ENCODE peak calls at places on chromosomes 3 and 15, in five cellular contexts. N is IMR-90, R is neuronal stem cell, K is H1, U is trophoblast cell. B is an unnamed sample.

GRCh38 chr15:52021892-52022540 is 3.0 kb downstream of the MAPK6 start:
- DNase-seq in N (no peak), R (no peak), K (no peak), U (no peak), B (no peak)

GRCh38 chr3:81300324-81300927 is 461.0 kb downstream of the GBE1 start:
- DNase-seq in N (no peak), R (no peak), K (no peak), U (no peak), B (no peak)

GRCh38 chr15:34109775-34110663 is 8.1 kb downstream of the PGBD4 start:
- DNase-seq in N (peak), R (no peak), K (no peak), U (peak), B (peak)

GRCh38 chr3:49461443-49462171 is 8.5 kb upstream of the DAG1 start:
- DNase-seq in N (peak), R (no peak), K (peak), U (peak), B (peak)

GRCh38 chr3:2992534-2992933 is 117.6 kb downstream of the IL5RA start:
- DNase-seq in N (no peak), R (no peak), K (no peak), U (no peak), B (peak)

GRCh38 chr3:111915905-111916304 is 56.8 kb downstream of the PHLDB2 start:
- DNase-seq in N (no peak), R (no peak), K (no peak), U (no peak), B (no peak)

GRCh38 chr15:80736571-80736970 is 41.5 kb downstream of the ABHD17C start:
- DNase-seq in N (peak), R (no peak), K (no peak), U (no peak), B (peak)

GRCh38 chr3:31240894-31241293 is 291.8 kb upstream of the STT3B start:
- DNase-seq in N (no peak), R (no peak), K (no peak), U (no peak), B (no peak)

GRCh38 chr15:45338417-45338816 is 39.9 kb downstream of the GATM start:
- DNase-seq in N (no peak), R (no peak), K (no peak), U (no peak), B (no peak)

GRCh38 chr3:164620423-164620822 is 457.9 kb downstream of the SI start:
- DNase-seq in N (no peak), R (no peak), K (no peak), U (no peak), B (peak)

GRCh38 chr15:92091155-92091734 is 237.7 kb downstream of the SLCO3A1 start:
- DNase-seq in N (peak), R (peak), K (no peak), U (peak), B (no peak)

GRCh38 chr3:25555695-25556094 is 109.0 kb downstream of the TOP2B start:
- DNase-seq in N (no peak), R (no peak), K (no peak), U (no peak), B (no peak)

GRCh38 chr3:23276913-23277658 is 74.0 kb downstream of the UBE2E2 start:
- DNase-seq in N (no peak), R (no peak), K (no peak), U (no peak), B (no peak)

GRCh38 chr3:180102134-180102533 is 65.4 kb upstream of the PEX5L start:
- DNase-seq in N (no peak), R (peak), K (peak), U (no peak), B (no peak)

GRCh38 chr3:122314467-122314866 is 10.6 kb upstream of the CSTA start:
- DNase-seq in N (peak), R (no peak), K (no peak), U (peak), B (no peak)

GRCh38 chr3:88235102-88235501 is 85.3 kb downstream of the C3orf38 start:
- DNase-seq in N (no peak), R (no peak), K (no peak), U (no peak), B (peak)

GRCh38 chr15:93270937-93271472 is 182.0 kb upstream of the RGMA start:
- DNase-seq in N (no peak), R (no peak), K (no peak), U (no peak), B (no peak)

GRCh38 chr3:66816110-66816761 is 181.9 kb upstream of the KBTBD8 start:
- DNase-seq in N (peak), R (peak), K (peak), U (no peak), B (peak)

GRCh38 chr3:131221731-131222130 is 159.8 kb upstream of the NUDT16 start:
- DNase-seq in N (peak), R (no peak), K (no peak), U (peak), B (peak)

GRCh38 chr3:160928183-160928718 is 172.2 kb downstream of the PPM1L start:
- DNase-seq in N (no peak), R (no peak), K (no peak), U (no peak), B (no peak)

GRCh38 chr3:56787784-56788256 is 13.9 kb downstream of the ARHGEF3 start:
- DNase-seq in N (no peak), R (no peak), K (no peak), U (no peak), B (no peak)

GRCh38 chr3:126540946-126541627 is 17.1 kb downstream of the CHST13 start:
- DNase-seq in N (no peak), R (no peak), K (no peak), U (no peak), B (no peak)

GRCh38 chr3:124200336-124200901 is 208.5 kb upstream of the ROPN1 start:
- DNase-seq in N (peak), R (no peak), K (no peak), U (no peak), B (no peak)

GRCh38 chr3:56667973-56668579 is 15.0 kb downstream of the TASOR start:
- DNase-seq in N (no peak), R (no peak), K (no peak), U (no peak), B (no peak)

GRCh38 chr3:51390186-51390585 is 899 bp upstream of the RBM15B start:
- DNase-seq in N (no peak), R (no peak), K (no peak), U (no peak), B (no peak)

GRCh38 chr3:51390600-51391074 is 448 bp upstream of the RBM15B start:
- DNase-seq in N (no peak), R (no peak), K (no peak), U (no peak), B (no peak)

GRCh38 chr3:51391075-51391565 is at the start of gene RBM15B:
- DNase-seq in N (peak), R (peak), K (peak), U (peak), B (peak)

GRCh38 chr3:51388286-51389029 is 2.6 kb upstream of the RBM15B start:
- DNase-seq in N (peak), R (no peak), K (no peak), U (peak), B (peak)

DNA sequence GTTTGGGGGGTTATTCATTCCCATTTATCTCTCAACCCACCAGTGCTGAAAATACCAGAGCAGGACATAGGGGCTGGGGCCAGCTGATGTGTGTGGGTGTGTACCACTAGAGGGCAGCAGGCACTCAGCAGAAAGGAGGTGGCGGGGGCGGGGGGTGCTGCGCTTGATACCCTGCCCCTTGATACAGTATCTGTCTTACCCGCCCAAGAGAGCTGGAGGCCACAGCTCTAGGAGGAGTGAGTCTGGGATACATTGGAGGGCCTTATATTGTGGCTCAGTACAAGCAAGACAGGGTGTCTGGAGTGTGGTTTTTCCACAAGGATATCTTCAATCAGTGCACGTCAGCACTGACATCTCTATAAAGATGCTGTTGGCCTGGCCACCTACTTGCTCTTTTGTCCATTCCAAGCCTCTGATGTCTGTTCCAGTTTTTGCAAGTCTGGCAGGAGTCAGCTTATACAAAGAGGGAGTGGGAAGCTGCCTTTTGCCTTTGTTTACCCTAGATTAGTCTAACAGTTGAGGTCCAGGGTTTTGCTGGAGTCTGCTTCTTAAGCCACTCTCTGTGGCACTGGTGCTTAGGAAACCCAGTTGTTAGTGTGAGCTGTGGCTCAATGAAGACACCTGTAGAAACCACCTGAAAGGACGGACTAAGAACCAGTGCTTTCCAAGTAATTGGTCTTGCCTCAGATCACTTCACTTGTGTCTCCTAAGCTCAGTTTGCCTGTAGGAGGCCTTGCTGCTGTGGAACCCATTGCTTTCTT is 1.5 kb upstream of the RBM15B start:
- DNase-seq in N (peak), R (no peak), K (no peak), U (peak), B (peak)
- H4K91ac ChIP-seq in N (no peak), R (no peak), K (no peak), U (no peak), B (no peak)

GRCh38 chr3:85890043-85890555 is 931.3 kb downstream of the CADM2 start:
- DNase-seq in N (no peak), R (no peak), K (no peak), U (no peak), B (no peak)
- H2BK5ac ChIP-seq in N (no peak), R (no peak), K (no peak), U (no peak), B (no peak)

GRCh38 chr3:94179059-94179458 is 116.2 kb downstream of the NSUN3 start:
- DNase-seq in N (no peak), R (no peak), K (no peak), U (no peak), B (no peak)

GRCh38 chr3:94172695-94173310 is 109.9 kb downstream of the NSUN3 start:
- DNase-seq in N (no peak), R (no peak), K (no peak), U (no peak), B (no peak)

GRCh38 chr3:94173667-94174434 is 111.0 kb downstream of the NSUN3 start:
- DNase-seq in N (peak), R (no peak), K (no peak), U (no peak), B (no peak)

GRCh38 chr3:94175677-94176076 is 112.8 kb downstream of the NSUN3 start:
- DNase-seq in N (no peak), R (no peak), K (no peak), U (no peak), B (no peak)

GRCh38 chr3:94176886-94177285 is 114.0 kb downstream of the NSUN3 start:
- DNase-seq in N (no peak), R (no peak), K (no peak), U (no peak), B (no peak)
- H3K4me3 ChIP-seq in N (no peak), R (no peak), K (no peak), U (no peak), B (no peak)

GRCh38 chr3:10248984-10249748 is 907 bp downstream of the TATDN2 start:
- DNase-seq in N (peak), R (peak), K (no peak), U (no peak), B (peak)

GRCh38 chr3:10249833-10250232 is 1.6 kb downstream of the TATDN2 start:
- DNase-seq in N (peak), R (no peak), K (no peak), U (no peak), B (peak)

GRCh38 chr3:10247679-10248183 is 528 bp upstream of the TATDN2 start:
- DNase-seq in N (no peak), R (no peak), K (no peak), U (no peak), B (no peak)

GRCh38 chr3:10251006-10251405 is 2.7 kb downstream of the TATDN2 start:
- DNase-seq in N (no peak), R (no peak), K (no peak), U (no peak), B (no peak)

GRCh38 chr3:10248184-10248983 is at the start of gene TATDN2:
- DNase-seq in N (peak), R (peak), K (peak), U (peak), B (peak)
- H4K91ac ChIP-seq in N (peak), R (no peak), K (peak), U (peak), B (peak)

GRCh38 chr3:150411106-150411460 is 3.0 kb downstream of the TSC22D2 start:
- DNase-seq in N (no peak), R (no peak), K (no peak), U (no peak), B (no peak)
- H2BK5ac ChIP-seq in N (peak), R (no peak), K (no peak), U (no peak), B (no peak)

GRCh38 chr15:28876131-28876844 is 9.5 kb upstream of the APBA2 start:
- DNase-seq in N (no peak), R (peak), K (peak), U (no peak), B (no peak)
- H3K4me3 ChIP-seq in N (no peak), R (no peak), K (no peak), U (no peak), B (no peak)

GRCh38 chr3:134327594-134327975 is 46.7 kb downstream of the AMOTL2 start:
- DNase-seq in N (peak), R (no peak), K (no peak), U (peak), B (peak)
- H4K91ac ChIP-seq in N (peak), R (no peak), K (peak), U (peak), B (peak)

B was measured in mesenchymal stem cell.